ENCODE peak calls at places on chromosomes 16 and 17, in five cellular contexts. K, Y, O, G and V are unnamed samples.

GRCh38 chr17:55341432-55341831 is 76.7 kb downstream of the HLF start:
- DNase-seq in K (no peak), Y (no peak), O (no peak), G (no peak), V (no peak)

GRCh38 chr17:74623693-74624093 is at the start of gene CD300E:
- DNase-seq in K (no peak), Y (no peak), O (no peak), G (no peak), V (no peak)

GRCh38 chr17:76260669-76261068 is 4.5 kb upstream of the UBALD2 start:
- DNase-seq in K (no peak), Y (no peak), O (no peak), G (no peak), V (no peak)

GRCh38 chr17:40443196-40443987 is at the start of gene IGFBP4:
- DNase-seq in K (peak), Y (peak), O (peak), G (peak), V (peak)

GRCh38 chr17:65918450-65918849 is 273.5 kb downstream of the CEP112 start:
- DNase-seq in K (no peak), Y (no peak), O (no peak), G (no peak), V (no peak)

GRCh38 chr17:538096-538973 is 176.3 kb downstream of the VPS53 start:
- DNase-seq in K (no peak), Y (no peak), O (no peak), G (no peak), V (no peak)

GRCh38 chr17:14813649-14814048 is 451.5 kb downstream of the PMP22 start:
- DNase-seq in K (no peak), Y (no peak), O (no peak), G (peak), V (no peak)

GRCh38 chr16:87463722-87464690 is 28.8 kb downstream of the ZCCHC14 start:
- DNase-seq in K (no peak), Y (no peak), O (no peak), G (no peak), V (no peak)

GRCh38 chr17:44547625-44548297 is 9.5 kb upstream of the FZD2 start:
- DNase-seq in K (no peak), Y (no peak), O (no peak), G (peak), V (no peak)

GRCh38 chr17:46826116-46826515 is 7.6 kb upstream of the WNT3 start:
- DNase-seq in K (no peak), Y (no peak), O (no peak), G (no peak), V (no peak)

GRCh38 chr16:88881090-88881580 is 14.7 kb upstream of the PABPN1L start:
- DNase-seq in K (peak), Y (no peak), O (no peak), G (no peak), V (no peak)

GRCh38 chr16:49788936-49789335 is 67.0 kb downstream of the ZNF423 start:
- DNase-seq in K (no peak), Y (no peak), O (no peak), G (no peak), V (no peak)

GRCh38 chr17:13727441-13728171 is 125.9 kb upstream of the HS3ST3A1 start:
- DNase-seq in K (no peak), Y (no peak), O (no peak), G (no peak), V (no peak)

GRCh38 chr17:37051839-37052238 is 103.1 kb downstream of the AATF start:
- DNase-seq in K (no peak), Y (no peak), O (no peak), G (no peak), V (no peak)

GRCh38 chr17:53336281-53336680 is 486.4 kb upstream of the KIF2B start:
- DNase-seq in K (no peak), Y (no peak), O (no peak), G (no peak), V (no peak)

GRCh38 chr16:21226749-21227148 is 6.8 kb upstream of the ANKS4B start:
- DNase-seq in K (no peak), Y (no peak), O (no peak), G (no peak), V (no peak)

GRCh38 chr16:4303973-4304372 is 11.9 kb upstream of the GLIS2 start:
- DNase-seq in K (no peak), Y (peak), O (no peak), G (no peak), V (no peak)

GRCh38 chr17:45147581-45148182 is 593 bp upstream of the HEXIM1 start:
- DNase-seq in K (peak), Y (peak), O (peak), G (peak), V (no peak)

GRCh38 chr16:58125781-58126335 is 3.3 kb downstream of the CFAP20 start:
- DNase-seq in K (no peak), Y (no peak), O (no peak), G (no peak), V (no peak)

GRCh38 chr16:53973021-53973420 is 269.1 kb downstream of the FTO start:
- DNase-seq in K (no peak), Y (no peak), O (no peak), G (no peak), V (no peak)

GRCh38 chr17:39602533-39603303 is 5.0 kb downstream of the NEUROD2 start:
- DNase-seq in K (no peak), Y (no peak), O (no peak), G (no peak), V (no peak)

GRCh38 chr17:76659928-76660614 is 16.5 kb upstream of the ST6GALNAC1 start:
- DNase-seq in K (no peak), Y (no peak), O (no peak), G (peak), V (no peak)

GRCh38 chr17:4506180-4506814 is 7.6 kb downstream of the SPNS2 start:
- DNase-seq in K (no peak), Y (no peak), O (no peak), G (no peak), V (no peak)

GRCh38 chr17:63002625-63003024 is 36.6 kb downstream of the TANC2 start:
- DNase-seq in K (no peak), Y (no peak), O (no peak), G (no peak), V (no peak)

GRCh38 chr17:15436399-15437369 is 30.7 kb downstream of the CDRT4 start:
- DNase-seq in K (peak), Y (peak), O (no peak), G (no peak), V (no peak)

GRCh38 chr16:30491744-30492308 is 19.3 kb downstream of the ITGAL start:
- DNase-seq in K (no peak), Y (no peak), O (no peak), G (no peak), V (no peak)

GRCh38 chr16:85658504-85659326 is 30.0 kb downstream of the GINS2 start:
- DNase-seq in K (no peak), Y (no peak), O (no peak), G (no peak), V (no peak)

GRCh38 chr16:21101631-21102420 is 48.8 kb downstream of the DNAH3 start:
- DNase-seq in K (peak), Y (no peak), O (no peak), G (peak), V (no peak)

DNA sequence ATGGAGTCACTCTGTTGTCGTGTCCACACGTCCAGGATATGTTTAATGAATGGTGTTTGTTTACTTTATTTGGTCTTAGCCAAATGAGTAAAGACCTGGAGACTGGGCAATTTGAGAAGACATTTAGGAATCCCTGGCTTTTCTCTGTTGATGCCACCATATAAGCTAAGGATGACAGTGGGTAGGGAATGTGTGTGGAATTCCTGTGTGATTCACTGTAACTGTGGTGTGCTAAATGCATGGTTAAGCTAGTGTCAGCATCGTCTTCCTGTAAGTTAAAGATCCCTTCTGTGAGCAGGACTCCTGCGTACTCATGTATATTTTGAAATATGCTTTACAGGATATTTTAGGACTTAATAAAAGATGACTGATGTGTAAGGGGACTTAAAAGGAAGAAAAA is 26.4 kb downstream of the GOSR1 start:
- DNase-seq in K (no peak), Y (no peak), O (no peak), G (no peak), V (no peak)
- TF ChIP-seq CTCF in K (no peak), Y (no peak), O (no peak), G (no peak), V (no peak)

DNA sequence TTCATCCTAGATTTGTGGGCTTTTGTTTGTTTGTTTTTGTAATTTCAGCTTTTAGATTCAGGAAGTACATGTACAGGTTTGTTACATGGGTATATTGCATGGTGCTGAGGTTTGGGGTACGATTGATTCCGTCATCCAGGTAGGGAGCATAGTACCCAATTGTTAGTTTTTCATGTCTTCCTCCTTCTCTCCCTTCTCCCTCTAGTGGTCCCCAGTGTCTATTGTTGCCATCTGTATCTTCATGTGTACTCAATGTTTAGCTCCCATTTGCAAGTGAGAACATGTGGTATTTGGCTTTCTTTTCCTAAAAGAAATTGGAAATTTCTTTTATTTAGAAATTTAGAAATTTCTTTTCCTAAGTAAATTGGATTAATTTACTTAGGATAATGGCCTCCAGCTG is 37.1 kb upstream of the BCAS3 start:
- DNase-seq in K (no peak), Y (no peak), O (no peak), G (no peak), V (no peak)
- TF ChIP-seq CTCF in K (no peak), Y (peak), O (no peak), G (peak), V (peak)

GRCh38 chr17:2023692-2024571 is 1.2 kb downstream of the RTN4RL1 start:
- DNase-seq in K (no peak), Y (no peak), O (peak), G (peak), V (peak)
- TF ChIP-seq CTCF in K (no peak), Y (no peak), O (no peak), G (no peak), V (peak)

GRCh38 chr17:7238418-7239090 is 703 bp downstream of the PHF23 start:
- DNase-seq in K (no peak), Y (peak), O (no peak), G (peak), V (no peak)

GRCh38 chr17:7241047-7241733 is 1.1 kb downstream of the GABARAP start:
- DNase-seq in K (no peak), Y (no peak), O (no peak), G (no peak), V (no peak)

GRCh38 chr17:7240375-7240774 is 1.1 kb upstream of the PHF23 start:
- DNase-seq in K (no peak), Y (no peak), O (no peak), G (no peak), V (no peak)

GRCh38 chr17:7237761-7238417 is 1.4 kb downstream of the PHF23 start:
- DNase-seq in K (peak), Y (peak), O (peak), G (peak), V (peak)

GRCh38 chr17:7239091-7240027 is at the start of gene PHF23:
- DNase-seq in K (peak), Y (peak), O (peak), G (peak), V (peak)
- TF ChIP-seq CTCF in K (peak), Y (no peak), O (no peak), G (no peak), V (no peak)

GRCh38 chr16:68590201-68590994 is 51.3 kb downstream of the ZFP90 start:
- DNase-seq in K (peak), Y (peak), O (peak), G (peak), V (peak)

GRCh38 chr16:68596266-68596665 is 48.8 kb upstream of the CDH3 start:
- DNase-seq in K (no peak), Y (no peak), O (no peak), G (no peak), V (no peak)

GRCh38 chr16:68592466-68593337 is 52.4 kb upstream of the CDH3 start:
- DNase-seq in K (no peak), Y (no peak), O (no peak), G (no peak), V (no peak)
- TF ChIP-seq CTCF in K (no peak), Y (no peak), O (peak), G (no peak), V (peak)

DNA sequence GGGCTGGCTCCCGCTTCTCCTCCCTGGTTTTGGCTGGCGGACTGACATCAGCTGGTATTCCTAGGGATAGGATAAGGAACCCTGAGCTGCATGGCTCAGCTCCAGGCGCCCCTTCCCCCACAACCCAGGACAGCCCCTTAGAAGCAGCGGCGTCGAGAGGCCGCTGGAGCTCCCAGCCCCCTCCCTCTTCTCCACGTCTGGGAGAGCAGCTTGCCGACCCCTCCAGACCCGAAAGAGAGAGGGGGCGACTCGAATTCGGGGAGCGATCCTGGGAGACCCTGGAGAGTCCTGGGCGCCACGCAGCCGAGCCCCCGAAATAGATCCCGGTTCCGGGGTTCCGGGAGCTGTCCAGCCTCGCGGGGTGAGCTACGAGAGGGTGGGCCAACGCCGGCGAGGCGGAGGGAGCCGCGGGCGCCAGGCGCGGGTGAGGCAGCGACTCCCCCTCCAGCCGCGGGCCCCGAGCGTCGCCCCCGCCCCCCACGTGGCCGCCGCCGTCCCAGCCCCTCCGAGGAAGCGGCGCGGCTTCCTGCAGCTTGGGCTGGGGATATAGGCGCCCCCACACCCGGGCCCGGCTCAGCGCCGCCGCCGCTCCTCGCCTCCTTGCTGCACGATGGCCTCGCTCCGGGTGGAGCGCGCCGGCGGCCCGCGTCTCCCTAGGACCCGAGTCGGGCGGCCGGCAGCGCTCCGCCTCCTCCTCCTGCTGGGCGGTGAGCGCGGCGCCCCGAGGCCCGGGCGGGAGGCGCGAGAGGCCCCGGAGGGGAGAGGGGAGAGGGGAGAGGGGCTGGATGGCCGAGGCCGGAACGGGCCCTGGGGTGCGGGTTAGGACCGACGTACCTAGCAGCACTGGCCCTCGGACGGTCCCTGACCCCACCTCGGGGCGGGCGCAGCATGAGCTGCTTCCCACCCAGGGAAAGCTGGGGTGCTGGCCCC is at the start of gene RAMP2:
- DNase-seq in K (peak), Y (no peak), O (no peak), G (peak), V (no peak)
- TF ChIP-seq CTCF in K (no peak), Y (no peak), O (no peak), G (no peak), V (no peak)

GRCh38 chr16:1677339-1677738 is 740 bp upstream of the JPT2 start:
- DNase-seq in K (no peak), Y (no peak), O (no peak), G (no peak), V (no peak)

GRCh38 chr16:1677942-1678499 is at the start of gene JPT2:
- DNase-seq in K (peak), Y (peak), O (peak), G (peak), V (peak)

GRCh38 chr16:1676661-1677060 is 1.4 kb upstream of the JPT2 start:
- DNase-seq in K (no peak), Y (no peak), O (no peak), G (no peak), V (no peak)

GRCh38 chr16:1680361-1680760 is 2.3 kb downstream of the JPT2 start:
- DNase-seq in K (no peak), Y (no peak), O (no peak), G (no peak), V (no peak)

DNA sequence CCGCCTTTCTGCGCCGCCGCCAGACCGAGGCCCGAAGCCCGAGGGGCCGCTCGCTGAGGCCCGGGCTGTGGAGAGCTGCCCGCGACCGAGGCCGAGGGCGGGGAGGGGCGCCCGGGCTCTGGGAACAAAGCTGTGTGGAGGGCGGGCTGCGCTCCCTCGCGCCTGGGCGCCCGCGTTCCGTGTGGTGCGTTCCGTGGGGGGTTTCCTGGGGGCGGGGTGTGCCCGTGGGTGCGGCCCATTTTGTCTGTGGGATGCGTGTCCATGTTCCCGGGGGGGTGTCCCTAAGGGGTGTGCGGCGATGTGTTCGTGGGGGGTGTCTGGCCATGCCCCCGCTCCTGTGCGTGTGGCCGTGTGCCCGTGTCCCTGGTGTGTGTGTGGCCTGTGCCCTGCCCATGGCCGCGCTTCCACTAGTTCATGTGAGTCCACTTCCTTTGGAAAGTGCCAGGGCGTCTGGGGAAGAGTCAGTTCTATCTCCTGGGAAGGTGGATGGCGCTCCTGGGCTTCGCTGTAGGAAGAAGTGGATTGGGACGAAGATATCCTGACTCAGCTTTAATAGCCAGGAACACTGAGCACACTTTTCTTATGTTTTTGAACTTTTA is 520 bp downstream of the JPT2 start:
- DNase-seq in K (peak), Y (no peak), O (peak), G (no peak), V (no peak)
- TF ChIP-seq CTCF in K (no peak), Y (no peak), O (no peak), G (no peak), V (no peak)

DNA sequence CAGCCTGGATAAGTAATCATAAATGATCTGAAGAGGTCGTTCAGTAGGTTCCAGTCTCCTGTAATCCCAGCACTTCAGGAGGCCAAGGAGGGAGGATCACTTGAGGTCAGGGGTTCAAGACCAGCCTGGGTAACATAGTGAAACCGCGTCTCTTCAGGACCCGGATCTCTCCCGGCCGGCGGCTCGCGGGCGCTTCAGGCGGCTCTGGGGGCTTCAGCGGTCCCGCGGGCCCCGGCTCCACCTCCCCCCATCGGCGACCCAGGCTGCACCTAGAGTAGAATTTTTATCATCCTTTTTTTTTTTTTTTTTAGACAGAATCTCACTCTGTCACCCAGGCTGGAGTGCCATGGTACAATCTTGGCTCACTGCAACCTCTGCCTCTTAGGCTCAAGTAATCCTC is 95.9 kb downstream of the ABCC12 start:
- DNase-seq in K (no peak), Y (no peak), O (no peak), G (no peak), V (no peak)
- TF ChIP-seq CTCF in K (no peak), Y (no peak), O (no peak), G (no peak), V (no peak)

GRCh38 chr17:58195518-58196123 is 3.1 kb downstream of the EPX start:
- DNase-seq in K (no peak), Y (no peak), O (no peak), G (no peak), V (no peak)

GRCh38 chr17:58204796-58205195 is 12.3 kb downstream of the EPX start:
- DNase-seq in K (no peak), Y (no peak), O (no peak), G (no peak), V (no peak)

GRCh38 chr17:58196610-58197009 is 4.1 kb downstream of the EPX start:
- DNase-seq in K (no peak), Y (no peak), O (no peak), G (no peak), V (no peak)

GRCh38 chr17:58202859-58203258 is 10.3 kb downstream of the EPX start:
- DNase-seq in K (no peak), Y (no peak), O (no peak), G (no peak), V (no peak)

DNA sequence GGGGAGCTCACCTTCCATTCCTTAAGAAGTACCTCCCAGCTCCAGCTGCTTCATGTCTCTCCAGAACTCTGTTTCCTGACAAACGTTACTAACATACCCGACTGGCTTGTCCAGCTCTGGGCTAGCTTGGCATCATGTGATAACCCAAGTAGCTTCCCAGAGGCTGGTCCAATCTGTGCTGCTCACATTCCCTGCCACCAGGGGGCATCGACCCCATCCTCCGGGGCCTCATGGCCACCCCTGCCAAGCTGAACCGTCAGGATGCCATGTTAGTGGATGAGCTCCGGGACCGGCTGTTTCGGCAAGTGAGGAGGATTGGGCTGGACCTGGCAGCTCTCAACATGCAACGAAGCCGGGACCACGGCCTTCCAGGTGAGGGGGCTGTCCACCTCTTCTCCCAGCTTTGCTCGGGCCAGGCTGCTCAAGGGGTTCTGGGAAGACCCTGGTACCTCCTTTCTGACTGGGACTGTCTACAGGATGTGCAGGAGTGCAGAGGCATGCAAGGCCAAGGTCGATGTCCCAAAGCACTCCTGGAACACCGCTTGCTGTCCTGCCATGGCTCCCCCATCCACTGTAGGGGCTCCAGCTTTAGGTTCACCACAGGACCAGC is 7.6 kb downstream of the EPX start:
- DNase-seq in K (peak), Y (peak), O (peak), G (peak), V (peak)
- TF ChIP-seq CTCF in K (peak), Y (peak), O (peak), G (peak), V (peak)